ENCODE peak calls at places on chromosomes 6 and 20, in five cellular contexts. One of them, this sample, is unnamed.

GRCh38 chr20:50621068-50621467 is 70.3 kb downstream of the RIPOR3 start:
- DNase-seq in AG08395: no peak
- DNase-seq in stimulated activated CD4-positive, alpha-beta T cell treated with anti-CD3 and anti-CD28 coated beads, TNF-alpha, amount 100 ng/mL, for 24 hours: no peak
- DNase-seq in Peyer's patch: no peak
- DNase-seq in AG10803: no peak
- DNase-seq in this sample: no peak

GRCh38 chr6:35905841-35906498 is 14.9 kb downstream of the SRPK1 start:
- DNase-seq in AG08395: no peak
- DNase-seq in Peyer's patch: no peak
- DNase-seq in AG10803: no peak
- DNase-seq in stimulated activated CD4-positive, alpha-beta T cell treated with anti-CD3 and anti-CD28 coated beads, TNF-alpha, amount 100 ng/mL, for 24 hours: no peak
- DNase-seq in this sample: no peak

GRCh38 chr6:154386848-154387717 is 30.5 kb upstream of the IPCEF1 start:
- DNase-seq in stimulated activated CD4-positive, alpha-beta T cell treated with anti-CD3 and anti-CD28 coated beads, TNF-alpha, amount 100 ng/mL, for 24 hours: no peak
- DNase-seq in AG10803: peak; percentile 88
- DNase-seq in Peyer's patch: no peak
- DNase-seq in AG08395: peak; percentile 65
- DNase-seq in this sample: no peak

GRCh38 chr6:153027480-153027879 is 25.0 kb upstream of the MTRF1L start:
- DNase-seq in AG10803: no peak
- DNase-seq in stimulated activated CD4-positive, alpha-beta T cell treated with anti-CD3 and anti-CD28 coated beads, TNF-alpha, amount 100 ng/mL, for 24 hours: no peak
- DNase-seq in Peyer's patch: no peak
- DNase-seq in AG08395: no peak
- DNase-seq in this sample: no peak

GRCh38 chr6:136060759-136061158 is 189.4 kb downstream of the MTFR2 start:
- DNase-seq in AG08395: no peak
- DNase-seq in stimulated activated CD4-positive, alpha-beta T cell treated with anti-CD3 and anti-CD28 coated beads, TNF-alpha, amount 100 ng/mL, for 24 hours: no peak
- DNase-seq in Peyer's patch: no peak
- DNase-seq in AG10803: no peak
- DNase-seq in this sample: no peak

GRCh38 chr6:140208286-140208685 is 833.8 kb upstream of the CITED2 start:
- DNase-seq in AG08395: no peak
- DNase-seq in stimulated activated CD4-positive, alpha-beta T cell treated with anti-CD3 and anti-CD28 coated beads, TNF-alpha, amount 100 ng/mL, for 24 hours: no peak
- DNase-seq in Peyer's patch: no peak
- DNase-seq in AG10803: no peak
- DNase-seq in this sample: peak; percentile 53

GRCh38 chr20:14189794-14190402 is 147.5 kb downstream of the FLRT3 start:
- DNase-seq in AG08395: peak; percentile 25
- DNase-seq in Peyer's patch: no peak
- DNase-seq in stimulated activated CD4-positive, alpha-beta T cell treated with anti-CD3 and anti-CD28 coated beads, TNF-alpha, amount 100 ng/mL, for 24 hours: no peak
- DNase-seq in AG10803: peak; percentile 63
- DNase-seq in this sample: peak; percentile 46

GRCh38 chr20:15867899-15868298 is 705.3 kb downstream of the KIF16B start:
- DNase-seq in stimulated activated CD4-positive, alpha-beta T cell treated with anti-CD3 and anti-CD28 coated beads, TNF-alpha, amount 100 ng/mL, for 24 hours: no peak
- DNase-seq in AG10803: no peak
- DNase-seq in AG08395: no peak
- DNase-seq in Peyer's patch: no peak
- DNase-seq in this sample: no peak

GRCh38 chr20:31605902-31606677 is 1.0 kb downstream of the ID1 start:
- DNase-seq in AG10803: no peak
- DNase-seq in Peyer's patch: peak; percentile 65
- DNase-seq in AG08395: no peak
- DNase-seq in stimulated activated CD4-positive, alpha-beta T cell treated with anti-CD3 and anti-CD28 coated beads, TNF-alpha, amount 100 ng/mL, for 24 hours: no peak
- DNase-seq in this sample: peak; percentile 31

GRCh38 chr6:166286831-166287271 is 21.3 kb downstream of the PRR18 start:
- DNase-seq in AG08395: no peak
- DNase-seq in stimulated activated CD4-positive, alpha-beta T cell treated with anti-CD3 and anti-CD28 coated beads, TNF-alpha, amount 100 ng/mL, for 24 hours: no peak
- DNase-seq in Peyer's patch: no peak
- DNase-seq in AG10803: no peak
- DNase-seq in this sample: peak; percentile 18

GRCh38 chr20:44532981-44533331 is 11.1 kb upstream of the SERINC3 start:
- DNase-seq in Peyer's patch: no peak
- DNase-seq in AG08395: no peak
- DNase-seq in AG10803: peak; percentile 63
- DNase-seq in stimulated activated CD4-positive, alpha-beta T cell treated with anti-CD3 and anti-CD28 coated beads, TNF-alpha, amount 100 ng/mL, for 24 hours: no peak
- DNase-seq in this sample: no peak

GRCh38 chr20:5171074-5171789 is 44.4 kb downstream of the CDS2 start:
- DNase-seq in Peyer's patch: no peak
- DNase-seq in AG10803: no peak
- DNase-seq in AG08395: no peak
- DNase-seq in stimulated activated CD4-positive, alpha-beta T cell treated with anti-CD3 and anti-CD28 coated beads, TNF-alpha, amount 100 ng/mL, for 24 hours: no peak
- DNase-seq in this sample: peak; percentile 66

GRCh38 chr6:54810182-54810581 is 36.4 kb upstream of the FAM83B start:
- DNase-seq in AG10803: no peak
- DNase-seq in AG08395: no peak
- DNase-seq in stimulated activated CD4-positive, alpha-beta T cell treated with anti-CD3 and anti-CD28 coated beads, TNF-alpha, amount 100 ng/mL, for 24 hours: no peak
- DNase-seq in Peyer's patch: no peak
- DNase-seq in this sample: no peak

GRCh38 chr6:25202505-25202904 is 76.7 kb upstream of the CARMIL1 start:
- DNase-seq in AG08395: peak; percentile 61
- DNase-seq in Peyer's patch: no peak
- DNase-seq in AG10803: peak; percentile 78
- DNase-seq in stimulated activated CD4-positive, alpha-beta T cell treated with anti-CD3 and anti-CD28 coated beads, TNF-alpha, amount 100 ng/mL, for 24 hours: no peak
- DNase-seq in this sample: peak; percentile 39

GRCh38 chr6:166313255-166314070 is 5.3 kb upstream of the PRR18 start:
- DNase-seq in stimulated activated CD4-positive, alpha-beta T cell treated with anti-CD3 and anti-CD28 coated beads, TNF-alpha, amount 100 ng/mL, for 24 hours: no peak
- DNase-seq in AG08395: peak; percentile 28
- DNase-seq in Peyer's patch: no peak
- DNase-seq in AG10803: peak; percentile 26
- DNase-seq in this sample: peak; percentile 28

GRCh38 chr20:45798935-45799642 is 7.3 kb downstream of the DNTTIP1 start:
- DNase-seq in Peyer's patch: peak; percentile 62
- DNase-seq in AG08395: peak; percentile 75
- DNase-seq in AG10803: peak; percentile 53
- DNase-seq in stimulated activated CD4-positive, alpha-beta T cell treated with anti-CD3 and anti-CD28 coated beads, TNF-alpha, amount 100 ng/mL, for 24 hours: peak; percentile 38
- DNase-seq in this sample: peak; percentile 74

GRCh38 chr6:56758120-56758519 is 115.4 kb upstream of the DST start:
- DNase-seq in Peyer's patch: no peak
- DNase-seq in AG08395: peak; percentile 34
- DNase-seq in AG10803: peak; percentile 48
- DNase-seq in stimulated activated CD4-positive, alpha-beta T cell treated with anti-CD3 and anti-CD28 coated beads, TNF-alpha, amount 100 ng/mL, for 24 hours: no peak
- DNase-seq in this sample: no peak

GRCh38 chr20:17809714-17810631 is 110.2 kb downstream of the BANF2 start:
- DNase-seq in AG08395: no peak
- DNase-seq in AG10803: peak; percentile 69
- DNase-seq in Peyer's patch: no peak
- DNase-seq in stimulated activated CD4-positive, alpha-beta T cell treated with anti-CD3 and anti-CD28 coated beads, TNF-alpha, amount 100 ng/mL, for 24 hours: no peak
- DNase-seq in this sample: no peak

GRCh38 chr20:32036252-32036651 is 15.8 kb upstream of the HCK start:
- DNase-seq in AG10803: no peak
- DNase-seq in AG08395: no peak
- DNase-seq in stimulated activated CD4-positive, alpha-beta T cell treated with anti-CD3 and anti-CD28 coated beads, TNF-alpha, amount 100 ng/mL, for 24 hours: no peak
- DNase-seq in Peyer's patch: no peak
- DNase-seq in this sample: no peak